ENCODE peak calls at places on chromosomes 7 and 10, in nine cellular contexts. P is body of pancreas, W is uterus, M is heart left ventricle, X is esophagus muscularis mucosa, Z is prostate gland, C is IMR-90, Y is stomach, N is adrenal gland. B is an unnamed sample.

GRCh38 chr7:681551-682307 is 44.8 kb upstream of the DNAAF5 start:
- DNase-seq in P (no peak), W (no peak), M (no peak), X (no peak), Z (no peak), C (no peak), Y (no peak), N (no peak), B (no peak)

GRCh38 chr7:77570330-77571011 is 33.4 kb downstream of the PTPN12 start:
- DNase-seq in P (no peak), W (no peak), M (no peak), X (no peak), Z (no peak), C (peak; percentile 69), Y (no peak), N (no peak), B (no peak)

GRCh38 chr10:73095479-73096021 is 1.1 kb downstream of the P4HA1 start:
- DNase-seq in P (peak; percentile 62), W (peak; percentile 57), M (peak; percentile 67), X (no peak), Z (peak; percentile 39), C (peak; percentile 82), Y (peak; percentile 36), N (peak; percentile 78), B (peak; percentile 38)

GRCh38 chr7:130441408-130441854 is 615 bp upstream of the CEP41 start:
- DNase-seq in P (peak; percentile 62), W (no peak), M (no peak), X (no peak), Z (peak; percentile 20), C (peak; percentile 12), Y (no peak), N (no peak), B (no peak)

GRCh38 chr7:105718511-105718925 is 137.2 kb upstream of the EFCAB10 start:
- DNase-seq in P (peak; percentile 64), W (no peak), M (peak; percentile 34), X (no peak), Z (no peak), C (no peak), Y (peak; percentile 43), N (no peak), B (no peak)

GRCh38 chr10:30736685-30737232 is 107.2 kb upstream of the LYZL2 start:
- DNase-seq in P (peak; percentile 11), W (peak; percentile 47), M (peak; percentile 57), X (no peak), Z (no peak), C (peak; percentile 100), Y (peak; percentile 32), N (no peak), B (peak; percentile 23)

GRCh38 chr10:73781879-73782748 is at the start of gene CHCHD1:
- DNase-seq in P (peak; percentile 93), W (peak; percentile 92), M (peak; percentile 94), X (peak; percentile 97), Z (peak; percentile 80), C (peak; percentile 85), Y (peak; percentile 91), N (peak; percentile 92), B (peak; percentile 88)

GRCh38 chr7:122833888-122834570 is 52.2 kb downstream of the CADPS2 start:
- DNase-seq in P (no peak), W (no peak), M (no peak), X (no peak), Z (peak; percentile 37), C (no peak), Y (no peak), N (no peak), B (no peak)

GRCh38 chr7:2663121-2663886 is 24.7 kb upstream of the AMZ1 start:
- DNase-seq in P (no peak), W (no peak), M (no peak), X (no peak), Z (no peak), C (no peak), Y (peak; percentile 50), N (peak; percentile 64), B (no peak)

GRCh38 chr10:29634764-29635625 is at the start of gene SVIL:
- DNase-seq in P (peak; percentile 27), W (peak; percentile 81), M (peak; percentile 86), X (peak; percentile 95), Z (peak; percentile 56), C (peak; percentile 71), Y (no peak), N (no peak), B (peak; percentile 93)

GRCh38 chr7:39357648-39358047 is 208.6 kb upstream of the YAE1 start:
- DNase-seq in P (no peak), W (no peak), M (no peak), X (no peak), Z (no peak), C (no peak), Y (no peak), N (no peak), B (no peak)

GRCh38 chr7:127798769-127799372 is 146.9 kb downstream of the SND1 start:
- DNase-seq in P (no peak), W (no peak), M (no peak), X (no peak), Z (no peak), C (no peak), Y (no peak), N (no peak), B (no peak)

DNA sequence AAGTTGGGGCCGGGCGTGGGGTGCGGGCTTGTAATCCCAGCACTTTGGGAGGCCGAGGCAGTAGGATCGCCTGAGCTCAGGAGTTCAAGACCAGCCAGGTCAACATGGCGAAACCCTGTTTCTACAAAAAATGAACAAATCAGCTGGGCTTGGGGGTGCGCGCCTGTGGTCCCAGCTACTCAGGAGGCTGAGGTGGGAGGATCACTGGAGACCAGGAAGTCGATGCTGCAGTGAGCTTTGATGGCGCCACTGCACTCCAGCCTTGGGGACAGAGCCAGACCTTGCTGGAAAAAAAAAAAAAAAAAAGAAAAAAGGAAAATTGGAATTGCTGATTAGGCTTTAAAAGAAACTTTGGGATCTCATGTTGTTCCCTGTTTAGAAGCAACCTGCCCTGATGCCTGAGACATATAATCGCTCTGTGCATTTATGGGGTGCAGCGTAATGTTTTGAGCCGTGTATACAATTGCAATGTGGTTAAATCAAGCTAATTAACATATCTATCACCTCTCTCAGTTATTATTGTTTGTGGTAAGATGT is 849 bp downstream of the AKR1E2 start:
- DNase-seq in P (no peak), W (no peak), M (no peak), X (no peak), Z (no peak), C (no peak), Y (no peak), N (no peak), B (no peak)
- TF ChIP-seq POLR2A in P (no peak), W (no peak), M (no peak), X (no peak), Z (no peak), C (no peak), Y (no peak), N (no peak), B (no peak)

GRCh38 chr7:98281757-98282652 is 519 bp downstream of the BRI3 start:
- DNase-seq in P (peak; percentile 62), W (peak; percentile 59), M (peak; percentile 51), X (no peak), Z (no peak), C (no peak), Y (peak; percentile 46), N (peak; percentile 64), B (peak; percentile 65)

GRCh38 chr7:98280791-98281756 is at the start of gene BRI3:
- DNase-seq in P (peak; percentile 94), W (peak; percentile 89), M (peak; percentile 91), X (peak; percentile 99), Z (peak; percentile 92), C (peak; percentile 73), Y (peak; percentile 94), N (peak; percentile 96), B (peak; percentile 89)

GRCh38 chr7:98283887-98284222 is 2.4 kb downstream of the BRI3 start:
- DNase-seq in P (no peak), W (no peak), M (no peak), X (no peak), Z (no peak), C (no peak), Y (no peak), N (no peak), B (no peak)

GRCh38 chr7:98283127-98283886 is 1.8 kb downstream of the BRI3 start:
- DNase-seq in P (peak; percentile 41), W (peak; percentile 19), M (peak; percentile 64), X (no peak), Z (no peak), C (peak; percentile 56), Y (peak; percentile 49), N (peak; percentile 55), B (peak; percentile 86)

DNA sequence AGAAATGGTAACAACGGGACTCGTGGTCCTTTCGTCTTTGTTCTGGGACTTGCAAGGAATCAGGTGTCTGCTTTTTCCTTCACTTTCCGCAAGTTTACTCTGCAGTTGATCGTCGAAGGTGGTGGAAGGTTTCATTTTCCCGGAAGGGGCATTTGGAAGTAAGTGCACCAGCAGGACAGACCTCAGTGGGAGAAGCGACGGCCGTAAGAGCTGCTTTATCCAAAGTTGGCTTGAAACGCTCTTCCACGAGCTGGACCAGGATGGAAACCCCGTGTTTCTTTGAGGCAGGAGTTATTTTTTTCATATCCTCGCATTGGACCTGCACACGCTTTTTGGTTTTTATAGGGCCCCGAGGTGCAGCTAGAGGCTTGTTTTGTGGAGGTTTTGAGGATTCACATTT is 1.2 kb downstream of the BRI3 start:
- DNase-seq in P (no peak), W (no peak), M (no peak), X (no peak), Z (no peak), C (no peak), Y (no peak), N (no peak), B (no peak)
- H3K27ac ChIP-seq in P (peak overlapping the region; percentile 99), W (peak overlapping the region; percentile 92), M (peak overlapping the region; percentile 84), X (peak overlapping the region; percentile 93), Z (peak overlapping the region; percentile 99), C (peak overlapping the region; percentile 91), Y (peak overlapping the region; percentile 98), N (peak overlapping the region; percentile 91), B (peak overlapping the region; percentile 99)

GRCh38 chr7:157557263-157557662 is 220.5 kb downstream of the DNAJB6 start:
- DNase-seq in P (no peak), W (no peak), M (no peak), X (no peak), Z (no peak), C (no peak), Y (no peak), N (no peak), B (no peak)
- H3K4me1 ChIP-seq in P (no peaks in the 10 kb centered on the region), W (no peaks in the 10 kb centered on the region), M (no peaks in the 10 kb centered on the region), X (no peaks in the 10 kb centered on the region), Z (no peaks in the 10 kb centered on the region), C (no peaks in the 10 kb centered on the region), Y (no peaks in the 10 kb centered on the region), N (no peaks in the 10 kb centered on the region), B (no peaks in the 10 kb centered on the region)

GRCh38 chr10:95767884-95768556 is 12.1 kb downstream of the ENTPD1 start:
- DNase-seq in P (no peak), W (no peak), M (no peak), X (no peak), Z (no peak), C (peak; percentile 66), Y (no peak), N (no peak), B (no peak)

DNA sequence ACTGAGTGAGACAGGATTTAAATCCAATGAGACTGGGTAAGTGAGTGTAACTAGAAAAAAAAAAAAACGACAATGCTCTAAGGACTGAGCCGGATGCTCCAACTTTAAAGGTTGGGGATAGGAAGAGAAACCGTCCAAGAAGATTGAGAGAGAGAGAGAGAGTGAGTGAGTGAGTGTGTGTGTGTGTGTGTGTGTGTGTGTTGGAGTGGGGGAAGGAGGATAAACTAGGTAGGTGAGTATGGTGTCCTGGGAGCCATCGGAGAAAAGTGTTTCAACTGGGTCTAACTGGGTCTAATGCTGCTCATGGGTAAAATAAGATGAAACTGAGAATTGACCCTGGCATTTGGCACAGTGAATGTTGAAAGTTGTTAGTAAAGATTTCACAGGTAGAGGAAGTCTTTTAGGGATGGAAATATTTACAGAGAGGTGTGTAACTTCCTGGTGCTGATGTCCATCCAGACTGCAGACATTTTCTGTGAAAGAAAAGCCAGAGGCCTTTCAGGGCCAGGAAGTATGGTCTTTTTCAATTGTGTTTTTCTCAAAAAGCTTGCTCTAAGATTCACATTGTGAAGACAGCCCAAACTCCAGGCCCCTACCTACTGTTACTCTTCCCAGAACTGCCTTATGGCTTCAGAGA is 14.2 kb downstream of the ENTPD1 start:
- DNase-seq in P (no peak), W (no peak), M (no peak), X (no peak), Z (no peak), C (no peak), Y (no peak), N (no peak), B (no peak)
- TF ChIP-seq POLR2A in P (no peak), W (no peak), M (no peak), X (no peak), Z (no peak), C (no peak), Y (no peak), N (no peak), B (no peak)

B was measured in gastrocnemius medialis.